ENCODE peak calls at places on chromosome 9, in four cellular contexts. F, Y, X and A are unnamed samples.

GRCh38 chr9:133570681-133571080 is 36.2 kb downstream of the ADAMTSL2 start:
- DNase-seq in F (no peak), Y (no peak), X (no peak), A (no peak)

GRCh38 chr9:81665514-81665838 is 23.9 kb downstream of the TLE1 start:
- DNase-seq in F (no peak), Y (no peak), X (no peak), A (no peak)

GRCh38 chr9:89893886-89894285 is 289.1 kb downstream of the GADD45G start:
- DNase-seq in F (no peak), Y (no peak), X (no peak), A (no peak)

GRCh38 chr9:68844623-68845612 is 139.9 kb downstream of the PIP5K1B start:
- DNase-seq in F (no peak), Y (no peak), X (peak), A (peak)

GRCh38 chr9:37415011-37415719 is 7.3 kb upstream of the GRHPR start:
- DNase-seq in F (peak), Y (peak), X (peak), A (peak)

GRCh38 chr9:127741831-127742434 is 6.8 kb upstream of the TOR2A start:
- DNase-seq in F (no peak), Y (no peak), X (no peak), A (peak)

GRCh38 chr9:116331241-116331640 is 177.7 kb downstream of the PAPPA start:
- DNase-seq in F (no peak), Y (no peak), X (no peak), A (no peak)

GRCh38 chr9:749712-750111 is 91.8 kb upstream of the DMRT1 start:
- DNase-seq in F (peak), Y (no peak), X (no peak), A (no peak)

GRCh38 chr9:77756449-77756848 is 108.3 kb upstream of the GNA14 start:
- DNase-seq in F (no peak), Y (no peak), X (no peak), A (peak)

GRCh38 chr9:136644593-136645342 is 17.9 kb upstream of the EGFL7 start:
- DNase-seq in F (no peak), Y (peak), X (peak), A (peak)

GRCh38 chr9:127730262-127730661 is 4.8 kb downstream of the TOR2A start:
- DNase-seq in F (no peak), Y (no peak), X (no peak), A (no peak)